ENCODE peak calls at places on chromosomes 1 and 21, in six cellular contexts. One of them, this sample, is unnamed.

GRCh38 chr1:89363638-89364536 is at the start of gene GBP6:
- DNase-seq in ovary: no peak
- DNase-seq in right lobe of liver: no peak
- DNase-seq in body of pancreas: no peak
- DNase-seq in endothelial cell of umbilical vein: no peak
- DNase-seq in foreskin fibroblast: no peak
- DNase-seq in this sample: no peak

GRCh38 chr1:41532206-41532975 is 47.9 kb upstream of the EDN2 start:
- DNase-seq in foreskin fibroblast: no peak
- DNase-seq in endothelial cell of umbilical vein: no peak
- DNase-seq in body of pancreas: no peak
- DNase-seq in right lobe of liver: peak
- DNase-seq in ovary: no peak
- DNase-seq in this sample: no peak

GRCh38 chr1:228236744-228237143 is 28.9 kb downstream of the OBSCN start:
- DNase-seq in right lobe of liver: no peak
- DNase-seq in foreskin fibroblast: peak
- DNase-seq in endothelial cell of umbilical vein: peak
- DNase-seq in body of pancreas: peak
- DNase-seq in ovary: no peak
- DNase-seq in this sample: no peak

GRCh38 chr1:152953761-152954160 is 6.8 kb downstream of the SPRR5 start:
- DNase-seq in endothelial cell of umbilical vein: no peak
- DNase-seq in body of pancreas: no peak
- DNase-seq in foreskin fibroblast: no peak
- DNase-seq in ovary: no peak
- DNase-seq in right lobe of liver: no peak
- DNase-seq in this sample: no peak

GRCh38 chr1:180489976-180490375 is 12.4 kb downstream of the ACBD6 start:
- DNase-seq in ovary: no peak
- DNase-seq in right lobe of liver: no peak
- DNase-seq in body of pancreas: no peak
- DNase-seq in foreskin fibroblast: no peak
- DNase-seq in endothelial cell of umbilical vein: no peak
- DNase-seq in this sample: no peak

GRCh38 chr1:160874935-160875334 is 10.0 kb downstream of the ITLN1 start:
- DNase-seq in body of pancreas: no peak
- DNase-seq in ovary: no peak
- DNase-seq in endothelial cell of umbilical vein: no peak
- DNase-seq in foreskin fibroblast: no peak
- DNase-seq in right lobe of liver: no peak
- DNase-seq in this sample: no peak

GRCh38 chr1:232575524-232576040 is 54.4 kb downstream of the SIPA1L2 start:
- DNase-seq in right lobe of liver: no peak
- DNase-seq in foreskin fibroblast: peak
- DNase-seq in endothelial cell of umbilical vein: peak
- DNase-seq in ovary: no peak
- DNase-seq in body of pancreas: no peak
- DNase-seq in this sample: no peak

GRCh38 chr1:165851034-165851658 is 23.7 kb downstream of the UCK2 start:
- DNase-seq in body of pancreas: no peak
- DNase-seq in foreskin fibroblast: peak
- DNase-seq in right lobe of liver: no peak
- DNase-seq in endothelial cell of umbilical vein: no peak
- DNase-seq in ovary: no peak
- DNase-seq in this sample: peak

GRCh38 chr1:58619286-58620054 is 42.4 kb upstream of the TACSTD2 start:
- DNase-seq in right lobe of liver: no peak
- DNase-seq in ovary: no peak
- DNase-seq in body of pancreas: peak
- DNase-seq in foreskin fibroblast: peak
- DNase-seq in endothelial cell of umbilical vein: peak
- DNase-seq in this sample: no peak

GRCh38 chr1:238672262-238672661 is 714.1 kb upstream of the CHRM3 start:
- DNase-seq in ovary: no peak
- DNase-seq in body of pancreas: no peak
- DNase-seq in endothelial cell of umbilical vein: no peak
- DNase-seq in right lobe of liver: no peak
- DNase-seq in foreskin fibroblast: no peak
- DNase-seq in this sample: no peak

GRCh38 chr1:227890451-227891222 is 57.1 kb downstream of the WNT9A start:
- DNase-seq in foreskin fibroblast: no peak
- DNase-seq in body of pancreas: peak
- DNase-seq in ovary: peak
- DNase-seq in endothelial cell of umbilical vein: no peak
- DNase-seq in right lobe of liver: no peak
- DNase-seq in this sample: no peak

GRCh38 chr1:169568497-169568896 is 17.8 kb downstream of the F5 start:
- DNase-seq in right lobe of liver: no peak
- DNase-seq in body of pancreas: no peak
- DNase-seq in ovary: no peak
- DNase-seq in foreskin fibroblast: no peak
- DNase-seq in endothelial cell of umbilical vein: no peak
- DNase-seq in this sample: no peak

GRCh38 chr21:24852610-24853195 is 754.6 kb downstream of the MRPL39 start:
- DNase-seq in right lobe of liver: no peak
- DNase-seq in endothelial cell of umbilical vein: no peak
- DNase-seq in ovary: no peak
- DNase-seq in foreskin fibroblast: no peak
- DNase-seq in body of pancreas: no peak
- DNase-seq in this sample: no peak

GRCh38 chr1:156114101-156114918 is at the start of gene LMNA:
- DNase-seq in endothelial cell of umbilical vein: peak
- DNase-seq in right lobe of liver: peak
- DNase-seq in ovary: peak
- DNase-seq in foreskin fibroblast: peak
- DNase-seq in body of pancreas: peak
- DNase-seq in this sample: peak

GRCh38 chr1:223152399-223152798 is 9.4 kb upstream of the TLR5 start:
- DNase-seq in foreskin fibroblast: no peak
- DNase-seq in ovary: no peak
- DNase-seq in body of pancreas: no peak
- DNase-seq in endothelial cell of umbilical vein: no peak
- DNase-seq in right lobe of liver: no peak
- DNase-seq in this sample: no peak

GRCh38 chr1:160624464-160624863 is 22.4 kb downstream of the SLAMF1 start:
- DNase-seq in right lobe of liver: no peak
- DNase-seq in endothelial cell of umbilical vein: no peak
- DNase-seq in foreskin fibroblast: no peak
- DNase-seq in ovary: no peak
- DNase-seq in body of pancreas: no peak
- DNase-seq in this sample: no peak

GRCh38 chr1:25034736-25035522 is 104.9 kb upstream of the RUNX3 start:
- DNase-seq in right lobe of liver: no peak
- DNase-seq in body of pancreas: no peak
- DNase-seq in ovary: no peak
- DNase-seq in endothelial cell of umbilical vein: no peak
- DNase-seq in foreskin fibroblast: no peak
- DNase-seq in this sample: no peak
- H3K4me3 ChIP-seq in right lobe of liver: no peak
- H3K4me3 ChIP-seq in body of pancreas: no peak
- H3K4me3 ChIP-seq in ovary: no peak
- H3K4me3 ChIP-seq in endothelial cell of umbilical vein: no peak
- H3K4me3 ChIP-seq in foreskin fibroblast: no peak
- H3K4me3 ChIP-seq in this sample: no peak

DNA sequence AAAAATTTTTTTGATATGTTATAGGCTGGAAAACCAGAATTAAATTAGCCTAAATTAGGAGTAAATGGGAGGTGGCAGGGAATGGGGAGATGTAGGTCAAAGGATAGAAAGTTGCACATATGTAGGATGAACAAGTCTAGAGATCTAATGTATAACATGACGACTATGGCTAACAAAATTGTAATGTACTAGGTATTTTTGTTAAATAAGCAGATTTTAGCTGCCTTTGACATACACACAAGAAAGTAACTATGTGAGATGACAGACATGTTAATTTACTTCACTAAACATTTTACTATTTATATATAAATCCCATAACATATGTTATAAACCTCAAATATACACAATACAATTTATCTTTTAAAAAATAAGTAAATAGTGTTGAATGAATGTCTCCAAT is 30.2 kb upstream of the GLIS1 start:
- DNase-seq in right lobe of liver: no peak
- DNase-seq in endothelial cell of umbilical vein: no peak
- DNase-seq in ovary: no peak
- DNase-seq in body of pancreas: no peak
- DNase-seq in foreskin fibroblast: no peak
- DNase-seq in this sample: no peak
- H3K4me3 ChIP-seq in right lobe of liver: no peak
- H3K4me3 ChIP-seq in endothelial cell of umbilical vein: no peak
- H3K4me3 ChIP-seq in ovary: no peak
- H3K4me3 ChIP-seq in body of pancreas: no peak
- H3K4me3 ChIP-seq in foreskin fibroblast: no peak
- H3K4me3 ChIP-seq in this sample: no peak

GRCh38 chr1:108852141-108852540 is 4.8 kb downstream of the AKNAD1 start:
- DNase-seq in foreskin fibroblast: peak
- DNase-seq in right lobe of liver: no peak
- DNase-seq in endothelial cell of umbilical vein: no peak
- DNase-seq in ovary: no peak
- DNase-seq in body of pancreas: no peak
- DNase-seq in this sample: no peak

GRCh38 chr1:108851567-108851966 is 5.3 kb downstream of the AKNAD1 start:
- DNase-seq in ovary: no peak
- DNase-seq in foreskin fibroblast: peak
- DNase-seq in right lobe of liver: no peak
- DNase-seq in body of pancreas: no peak
- DNase-seq in endothelial cell of umbilical vein: no peak
- DNase-seq in this sample: no peak

GRCh38 chr1:108854226-108855019 is 2.5 kb downstream of the AKNAD1 start:
- DNase-seq in foreskin fibroblast: peak
- DNase-seq in body of pancreas: no peak
- DNase-seq in endothelial cell of umbilical vein: no peak
- DNase-seq in right lobe of liver: no peak
- DNase-seq in ovary: no peak
- DNase-seq in this sample: no peak

GRCh38 chr1:108848802-108849201 is 8.1 kb downstream of the AKNAD1 start:
- DNase-seq in right lobe of liver: no peak
- DNase-seq in ovary: no peak
- DNase-seq in foreskin fibroblast: peak
- DNase-seq in body of pancreas: no peak
- DNase-seq in endothelial cell of umbilical vein: no peak
- DNase-seq in this sample: no peak

DNA sequence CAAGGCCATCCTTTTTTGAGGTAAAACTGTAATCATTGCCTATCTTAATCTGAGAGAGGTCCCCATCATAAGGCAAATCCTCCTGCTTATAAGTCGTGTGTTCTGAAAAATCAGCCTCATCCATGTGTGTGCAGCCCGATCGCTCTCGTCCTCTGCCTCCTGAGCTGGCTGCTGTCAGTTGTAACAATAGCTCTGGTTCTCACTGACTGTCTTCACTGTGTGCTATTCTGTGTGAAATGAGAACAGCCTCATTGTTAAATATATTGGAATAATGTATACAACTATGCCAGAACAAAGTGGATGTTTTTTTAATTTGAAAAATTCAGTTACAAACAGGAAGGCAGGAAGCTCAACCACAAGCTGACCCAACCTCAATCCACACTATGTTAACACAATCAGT is 4.4 kb downstream of the AKNAD1 start:
- DNase-seq in endothelial cell of umbilical vein: peak
- DNase-seq in ovary: no peak
- DNase-seq in body of pancreas: no peak
- DNase-seq in right lobe of liver: no peak
- DNase-seq in foreskin fibroblast: peak
- DNase-seq in this sample: no peak
- H3K4me3 ChIP-seq in endothelial cell of umbilical vein: no peak
- H3K4me3 ChIP-seq in ovary: no peak
- H3K4me3 ChIP-seq in body of pancreas: no peak
- H3K4me3 ChIP-seq in right lobe of liver: no peak
- H3K4me3 ChIP-seq in foreskin fibroblast: peak
- H3K4me3 ChIP-seq in this sample: no peak

DNA sequence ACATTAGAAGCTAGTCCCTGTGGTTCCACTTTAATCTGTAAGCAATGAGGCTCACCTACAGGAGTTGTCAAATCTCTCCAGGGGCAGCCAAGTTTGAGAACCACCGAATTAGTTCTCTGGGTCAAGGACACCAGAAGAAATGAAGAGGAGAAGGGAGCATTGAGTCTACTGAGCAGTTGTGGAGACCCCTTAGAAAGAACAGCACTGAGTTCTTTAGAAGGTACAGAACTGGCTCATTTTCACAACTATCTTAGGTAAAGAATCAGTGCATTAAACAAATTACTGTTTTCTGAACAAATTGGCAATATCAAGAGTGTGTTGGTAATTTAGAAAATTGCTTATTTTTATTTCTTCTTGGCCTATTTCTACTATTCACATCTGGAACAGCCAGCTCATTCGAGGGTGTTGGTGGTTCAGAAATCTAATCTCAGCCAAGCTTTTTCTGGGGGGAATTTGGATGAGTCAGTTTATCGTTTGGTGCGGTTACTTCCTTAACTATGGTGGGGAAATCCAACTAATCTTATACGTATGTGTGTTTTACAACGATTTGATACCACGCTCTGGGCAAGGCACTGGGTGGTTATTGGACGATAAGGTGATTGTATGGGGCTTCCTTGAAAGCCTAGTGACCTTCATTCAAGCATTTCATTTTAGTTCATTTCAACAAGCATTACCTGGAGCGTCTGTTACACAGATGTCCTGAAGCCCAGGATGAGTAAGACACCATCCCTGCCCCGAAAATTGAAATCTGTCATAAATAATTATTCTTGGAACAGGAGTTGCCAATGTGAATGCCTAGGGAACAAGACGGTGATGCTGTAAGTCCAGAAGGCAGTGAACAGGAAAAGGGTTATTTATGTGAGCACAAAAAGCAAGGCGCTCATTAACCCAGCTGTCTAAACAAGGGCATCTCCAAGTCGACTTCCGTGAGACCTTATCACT is 52.0 kb upstream of the TMPRSS2 start:
- DNase-seq in body of pancreas: no peak
- DNase-seq in ovary: no peak
- DNase-seq in foreskin fibroblast: peak
- DNase-seq in endothelial cell of umbilical vein: no peak
- DNase-seq in right lobe of liver: no peak
- DNase-seq in this sample: no peak
- H3K4me3 ChIP-seq in body of pancreas: no peak
- H3K4me3 ChIP-seq in ovary: no peak
- H3K4me3 ChIP-seq in foreskin fibroblast: no peak
- H3K4me3 ChIP-seq in endothelial cell of umbilical vein: no peak
- H3K4me3 ChIP-seq in right lobe of liver: no peak
- H3K4me3 ChIP-seq in this sample: no peak

DNA sequence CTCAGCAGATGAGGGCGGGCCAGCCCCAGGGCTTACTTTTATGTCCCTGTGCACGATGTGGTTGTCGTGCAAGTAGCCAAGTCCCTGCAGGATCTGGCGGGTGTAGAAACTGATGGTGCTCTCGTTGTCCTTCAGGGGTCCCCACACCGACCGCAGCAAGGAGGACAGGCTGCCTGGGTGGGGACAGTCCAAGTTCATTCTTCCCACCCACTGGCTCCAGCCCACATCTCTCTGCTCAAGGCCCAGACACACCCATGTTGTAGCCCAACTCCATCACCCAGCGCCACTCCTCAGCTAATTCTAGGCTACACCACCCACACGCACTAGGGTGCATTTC is 7.0 kb downstream of the MAP3K6 start:
- DNase-seq in foreskin fibroblast: no peak
- DNase-seq in body of pancreas: no peak
- DNase-seq in endothelial cell of umbilical vein: no peak
- DNase-seq in ovary: no peak
- DNase-seq in right lobe of liver: no peak
- DNase-seq in this sample: no peak
- H3K4me3 ChIP-seq in foreskin fibroblast: no peak
- H3K4me3 ChIP-seq in body of pancreas: no peak
- H3K4me3 ChIP-seq in endothelial cell of umbilical vein: no peak
- H3K4me3 ChIP-seq in ovary: no peak
- H3K4me3 ChIP-seq in right lobe of liver: no peak
- H3K4me3 ChIP-seq in this sample: no peak

GRCh38 chr1:99728494-99729235 is 37.8 kb downstream of the FRRS1 start:
- DNase-seq in body of pancreas: no peak
- DNase-seq in endothelial cell of umbilical vein: peak
- DNase-seq in foreskin fibroblast: peak
- DNase-seq in ovary: no peak
- DNase-seq in right lobe of liver: no peak
- DNase-seq in this sample: no peak
- H3K4me3 ChIP-seq in body of pancreas: no peak
- H3K4me3 ChIP-seq in endothelial cell of umbilical vein: no peak
- H3K4me3 ChIP-seq in foreskin fibroblast: no peak
- H3K4me3 ChIP-seq in ovary: no peak
- H3K4me3 ChIP-seq in right lobe of liver: no peak
- H3K4me3 ChIP-seq in this sample: no peak

This sample was measured in kidney epithelial cell.